ENCODE peak calls at places on chromosomes 6 and 20, in eight cellular contexts. R is ovary, A is keratinocyte, U is Peyer's patch, F is PC-9, W is RWPE1, Q is body of pancreas, S is GM23338. O is an unnamed sample.

GRCh38 chr6:130503146-130503545 is 137.3 kb downstream of the TMEM200A start:
- DNase-seq in R (no peak), A (no peak), U (no peak), F (no peak), W (no peak), Q (no peak), S (no peak), O (no peak)

GRCh38 chr6:15473741-15474161 is 189.1 kb downstream of the DTNBP1 start:
- DNase-seq in R (no peak), A (no peak), U (no peak), F (no peak), W (no peak), Q (no peak), S (no peak), O (no peak)

GRCh38 chr6:129730477-129731165 is 20.6 kb upstream of the ARHGAP18 start:
- DNase-seq in R (no peak), A (no peak), U (no peak), F (peak; percentile 50), W (peak; percentile 20), Q (peak; percentile 21), S (peak; percentile 52), O (no peak)

GRCh38 chr6:25249133-25249532 is 30.0 kb upstream of the CARMIL1 start:
- DNase-seq in R (no peak), A (no peak), U (no peak), F (no peak), W (no peak), Q (no peak), S (no peak), O (no peak)

GRCh38 chr6:158867381-158868121 is 48.4 kb upstream of the EZR start:
- DNase-seq in R (no peak), A (no peak), U (peak; percentile 59), F (peak; percentile 69), W (no peak), Q (no peak), S (no peak), O (peak; percentile 81)

GRCh38 chr6:134060491-134061106 is 8.2 kb upstream of the SLC2A12 start:
- DNase-seq in R (no peak), A (no peak), U (no peak), F (peak; percentile 70), W (peak; percentile 82), Q (no peak), S (peak; percentile 79), O (no peak)

GRCh38 chr6:40455686-40456389 is 131.3 kb downstream of the LRFN2 start:
- DNase-seq in R (no peak), A (no peak), U (no peak), F (no peak), W (no peak), Q (no peak), S (no peak), O (no peak)

GRCh38 chr6:97110626-97111025 is 172.4 kb downstream of the MMS22L start:
- DNase-seq in R (no peak), A (no peak), U (no peak), F (no peak), W (no peak), Q (no peak), S (no peak), O (no peak)

DNA sequence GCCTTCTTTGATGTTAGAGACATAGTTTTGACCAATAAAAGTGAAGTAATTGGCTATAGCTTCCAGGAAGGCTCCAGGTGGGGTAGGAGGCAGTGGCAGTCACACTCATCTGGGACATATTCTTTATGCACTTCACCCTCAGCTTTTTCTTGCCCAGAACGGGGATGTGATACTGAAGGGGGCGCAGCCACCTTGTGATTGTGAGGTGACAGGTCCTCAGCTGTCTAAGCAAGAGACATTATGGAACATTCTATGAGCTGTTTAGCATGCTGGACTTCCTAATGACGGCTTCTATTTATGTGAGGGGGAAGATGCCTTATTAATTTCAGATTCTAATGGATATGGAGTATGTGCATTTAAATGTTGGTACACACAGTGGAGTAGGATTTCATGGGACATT is 151.3 kb upstream of the ZFP64 start:
- DNase-seq in R (no peak), A (no peak), U (no peak), F (no peak), W (no peak), Q (no peak), S (no peak), O (no peak)
- H3K27ac ChIP-seq in R (no peak overlapping the region), A (no peak overlapping the region), U (no peak overlapping the region), F (no peak overlapping the region), W (no peak overlapping the region), Q (no peak overlapping the region), S (no peak overlapping the region), O (no peak overlapping the region)

GRCh38 chr6:121760640-121761213 is 325.3 kb downstream of the GJA1 start:
- DNase-seq in R (no peak), A (no peak), U (no peak), F (no peak), W (no peak), Q (no peak), S (peak; percentile 33), O (no peak)
- H3K27ac ChIP-seq in R (no peak overlapping the region), A (peak overlapping the region; percentile 20), U (no peak overlapping the region), F (no peak overlapping the region), W (no peak overlapping the region), Q (no peak overlapping the region), S (no peak overlapping the region), O (no peak overlapping the region)

GRCh38 chr6:4129446-4129845 is 5.9 kb downstream of the ECI2 start:
- DNase-seq in R (no peak), A (no peak), U (no peak), F (no peak), W (no peak), Q (no peak), S (no peak), O (no peak)

GRCh38 chr6:4133941-4134838 is 1.2 kb downstream of the ECI2 start:
- DNase-seq in R (peak; percentile 43), A (no peak), U (peak; percentile 37), F (no peak), W (peak; percentile 26), Q (peak; percentile 63), S (peak; percentile 55), O (no peak)

GRCh38 chr6:4128072-4128471 is 7.3 kb downstream of the ECI2 start:
- DNase-seq in R (no peak), A (no peak), U (no peak), F (no peak), W (no peak), Q (no peak), S (no peak), O (no peak)

GRCh38 chr6:4128748-4129147 is 6.6 kb downstream of the ECI2 start:
- DNase-seq in R (no peak), A (no peak), U (no peak), F (no peak), W (no peak), Q (no peak), S (no peak), O (no peak)

GRCh38 chr6:4130357-4130987 is 4.9 kb downstream of the ECI2 start:
- DNase-seq in R (no peak), A (no peak), U (no peak), F (no peak), W (no peak), Q (peak; percentile 93), S (no peak), O (no peak)
- H3K27ac ChIP-seq in R (no peak overlapping the region), A (no peak overlapping the region), U (no peak overlapping the region), F (no peak overlapping the region), W (no peak overlapping the region), Q (peak overlapping the region; percentile 8), S (no peak overlapping the region), O (no peak overlapping the region)

DNA sequence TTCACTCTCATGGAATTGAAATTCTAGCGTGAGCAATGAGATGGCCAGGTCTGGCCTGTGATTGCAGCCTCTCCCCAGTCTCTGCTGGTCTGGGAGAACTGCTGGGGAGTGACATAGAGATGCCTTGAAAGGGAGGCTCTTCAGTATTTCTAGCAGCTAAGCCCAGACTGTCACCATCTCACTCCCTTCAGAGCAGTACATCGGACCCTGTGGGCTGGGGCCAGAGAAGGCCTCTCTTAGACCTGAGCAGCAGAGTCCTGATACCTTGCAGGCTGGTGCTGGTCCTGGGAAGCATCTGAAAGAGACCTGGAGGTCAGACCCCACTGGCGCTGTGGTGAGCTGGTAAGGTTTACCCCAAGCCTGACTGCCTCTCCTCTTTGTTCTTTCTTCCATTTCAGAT is 87.4 kb downstream of the TCP11 start:
- DNase-seq in R (no peak), A (no peak), U (no peak), F (no peak), W (no peak), Q (no peak), S (no peak), O (no peak)
- H3K27ac ChIP-seq in R (peak overlapping the region; percentile 7), A (no peak overlapping the region), U (peak overlapping the region; percentile 16), F (no peak overlapping the region), W (no peak overlapping the region), Q (no peak overlapping the region), S (no peak overlapping the region), O (no peak overlapping the region)

DNA sequence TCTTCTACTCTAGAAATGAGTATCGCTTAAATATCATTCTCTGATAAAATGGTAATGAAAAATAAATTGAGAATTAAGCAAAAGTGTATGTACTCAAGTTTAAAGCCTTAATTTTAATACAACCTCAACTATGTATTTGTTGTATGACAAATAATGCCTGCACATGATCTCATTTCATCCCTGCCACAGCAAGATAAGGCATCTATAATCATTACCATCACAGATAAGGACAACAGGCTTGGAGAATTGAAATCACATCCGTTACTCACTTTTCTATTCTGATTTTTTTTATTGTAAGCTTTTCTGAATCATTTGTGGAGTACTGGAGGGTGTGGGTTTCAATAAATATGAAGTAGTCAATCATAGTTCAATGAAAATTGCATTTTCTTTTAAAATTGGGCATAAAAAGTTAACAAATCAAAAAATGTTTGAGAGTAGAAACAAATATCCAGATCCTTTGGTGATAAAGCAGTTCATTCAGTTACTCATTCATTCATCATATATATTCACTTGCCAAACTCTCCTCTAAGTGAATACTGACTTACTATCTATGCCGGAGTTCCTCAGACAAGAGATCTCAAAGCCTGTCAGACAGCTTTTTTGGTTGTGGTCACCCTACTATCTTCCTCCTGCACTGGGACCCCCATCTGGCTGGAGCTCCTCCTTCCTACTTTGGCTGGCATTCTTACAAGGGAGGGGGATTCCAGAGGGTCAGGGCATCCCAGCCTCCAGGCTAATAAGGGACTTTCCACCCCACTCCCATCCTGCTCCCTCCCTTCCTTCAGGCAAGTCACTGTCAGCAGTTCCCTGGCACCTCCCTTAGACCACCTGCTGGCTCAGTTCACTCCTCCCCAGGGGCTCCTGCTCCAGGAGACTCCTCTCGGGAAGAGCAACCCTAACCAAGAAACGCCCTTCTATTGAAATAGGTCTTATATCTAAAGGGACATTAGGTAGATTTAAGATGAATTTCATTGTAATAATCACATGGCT is 118.6 kb downstream of the OGFRL1 start:
- DNase-seq in R (no peak), A (no peak), U (no peak), F (peak; percentile 56), W (no peak), Q (no peak), S (peak; percentile 64), O (no peak)
- H3K27ac ChIP-seq in R (no peak overlapping the region), A (peak overlapping the region; percentile 80), U (no peak overlapping the region), F (peak overlapping the region; percentile 98), W (no peak overlapping the region), Q (no peak overlapping the region), S (no peak overlapping the region), O (peak overlapping the region; percentile 92)

O was measured in epithelial cell of prostate.